ENCODE peak calls at places on chromosome 5, in four cellular contexts. T, B, L and V are unnamed samples.

GRCh38 chr5:131363811-131364506 is 100.1 kb downstream of the CDC42SE2 start:
- DNase-seq in L (no peak), B (no peak), T (no peak), V (peak)

GRCh38 chr5:181204561-181205401 is at the start of gene TRIM7:
- DNase-seq in L (peak), B (no peak), T (peak), V (no peak)

GRCh38 chr5:157971466-157972324 is 112.8 kb upstream of the CLINT1 start:
- DNase-seq in T (no peak), L (peak), B (no peak), V (peak)

GRCh38 chr5:140567871-140568270 is 3.2 kb downstream of the SLC35A4 start:
- DNase-seq in L (peak), B (no peak), T (no peak), V (no peak)

GRCh38 chr5:115297043-115297442 is 589 bp upstream of the CCDC112 start:
- DNase-seq in L (no peak), B (no peak), T (no peak), V (no peak)

GRCh38 chr5:42228279-42228678 is 195.0 kb upstream of the GHR start:
- DNase-seq in B (no peak), T (no peak), L (no peak), V (no peak)

GRCh38 chr5:176741566-176742211 is 68.7 kb upstream of the UNC5A start:
- DNase-seq in L (peak), B (no peak), T (peak), V (no peak)

GRCh38 chr5:149853019-149853648 is 91.5 kb downstream of the PDE6A start:
- DNase-seq in L (peak), T (peak), B (peak), V (peak)

GRCh38 chr5:131230406-131230805 is 33.4 kb upstream of the CDC42SE2 start:
- DNase-seq in B (no peak), T (no peak), L (no peak), V (no peak)

GRCh38 chr5:142828797-142829535 is 58.8 kb downstream of the ARHGAP26 start:
- DNase-seq in T (no peak), L (no peak), B (no peak), V (no peak)

GRCh38 chr5:138611295-138612220 is 36.4 kb upstream of the HSPA9 start:
- DNase-seq in B (no peak), L (peak), T (no peak), V (no peak)

GRCh38 chr5:57441557-57441956 is 41.1 kb downstream of the ACTBL2 start:
- DNase-seq in L (no peak), B (peak), T (no peak), V (no peak)

GRCh38 chr5:148205044-148205813 is 2.4 kb downstream of the SPINK6 start:
- DNase-seq in T (no peak), L (no peak), B (peak), V (no peak)

GRCh38 chr5:89707891-89708290 is 701.7 kb downstream of the CETN3 start:
- DNase-seq in L (no peak), T (no peak), B (no peak), V (no peak)

GRCh38 chr5:135071311-135071710 is 37.3 kb upstream of the PITX1 start:
- DNase-seq in B (no peak), T (no peak), L (no peak), V (peak)

GRCh38 chr5:17316973-17317459 is 99.6 kb downstream of the BASP1 start:
- DNase-seq in B (peak), L (no peak), T (no peak), V (no peak)

GRCh38 chr5:6464441-6464840 is 15.8 kb downstream of the UBE2QL1 start:
- DNase-seq in T (peak), L (no peak), B (no peak), V (no peak)

DNA sequence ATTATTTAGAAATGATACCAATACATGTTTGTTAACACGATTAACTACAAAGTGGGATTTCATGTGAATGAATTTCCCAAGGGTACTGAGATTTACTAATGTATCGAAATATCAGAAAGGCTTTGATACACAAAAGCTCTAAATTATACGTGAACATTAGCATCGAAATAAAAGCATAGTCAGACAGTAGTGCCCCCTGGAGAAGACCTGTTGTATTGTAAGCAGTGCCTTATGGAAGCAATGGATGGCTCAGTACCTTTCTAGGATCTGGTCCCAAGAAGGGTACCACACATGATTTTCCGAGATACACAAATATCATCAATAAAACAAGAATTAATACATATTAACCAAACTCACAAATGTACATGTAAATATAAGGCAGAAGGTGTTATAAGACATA is 153.8 kb downstream of the CDH12 start:
- DNase-seq in L (no peak), B (no peak), T (no peak), V (no peak)
- TF ChIP-seq CTCF in L (no peak), B (no peak), T (no peak), V (no peak)

GRCh38 chr5:170757669-170758068 is 25.9 kb upstream of the GABRP start:
- DNase-seq in B (no peak), T (no peak), L (no peak), V (no peak)

GRCh38 chr5:170760126-170760525 is 23.4 kb upstream of the GABRP start:
- DNase-seq in B (no peak), L (no peak), T (no peak), V (no peak)

GRCh38 chr5:170755679-170756456 is 27.7 kb upstream of the GABRP start:
- DNase-seq in B (no peak), T (no peak), L (no peak), V (no peak)

GRCh38 chr5:170758481-170758880 is 25.0 kb upstream of the GABRP start:
- DNase-seq in L (no peak), T (no peak), B (no peak), V (no peak)

GRCh38 chr5:170757182-170757601 is 26.3 kb upstream of the GABRP start:
- DNase-seq in L (no peak), T (no peak), B (peak), V (peak)
- H3K4me3 ChIP-seq in L (no peak), T (no peak), B (no peak), V (no peak)

DNA sequence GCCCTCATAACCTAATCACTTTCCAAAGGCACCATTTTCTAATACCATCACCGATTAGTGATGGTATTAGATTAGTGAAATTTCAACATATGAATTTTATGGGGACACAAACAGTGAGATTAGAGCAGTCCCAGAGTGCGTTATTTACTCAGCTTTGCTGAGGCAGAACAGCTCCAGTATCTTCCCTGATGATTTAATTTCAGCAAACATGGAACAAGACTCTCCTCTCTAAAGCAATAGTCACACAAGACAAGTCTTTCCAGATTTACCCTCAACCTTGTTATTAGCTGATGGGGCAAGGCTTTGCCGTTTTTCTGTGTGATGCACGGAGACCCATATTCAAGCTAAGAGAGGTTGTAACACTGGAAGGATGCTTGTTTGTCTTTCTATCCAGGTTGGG is 333.4 kb downstream of the FBXL7 start:
- DNase-seq in B (no peak), T (no peak), L (no peak), V (no peak)
- TF ChIP-seq CTCF in B (no peak), T (no peak), L (no peak), V (no peak)

GRCh38 chr5:173232499-173233346 is 2.3 kb downstream of the NKX2-5 start:
- DNase-seq in B (no peak), L (no peak), T (no peak), V (no peak)
- H3K4me3 ChIP-seq in B (no peak), L (no peak), T (no peak), V (no peak)

GRCh38 chr5:59569608-59570334 is 323.8 kb downstream of the PDE4D start:
- DNase-seq in T (no peak), L (no peak), B (no peak), V (no peak)
- TF ChIP-seq CTCF in T (no peak), L (no peak), B (no peak), V (no peak)

DNA sequence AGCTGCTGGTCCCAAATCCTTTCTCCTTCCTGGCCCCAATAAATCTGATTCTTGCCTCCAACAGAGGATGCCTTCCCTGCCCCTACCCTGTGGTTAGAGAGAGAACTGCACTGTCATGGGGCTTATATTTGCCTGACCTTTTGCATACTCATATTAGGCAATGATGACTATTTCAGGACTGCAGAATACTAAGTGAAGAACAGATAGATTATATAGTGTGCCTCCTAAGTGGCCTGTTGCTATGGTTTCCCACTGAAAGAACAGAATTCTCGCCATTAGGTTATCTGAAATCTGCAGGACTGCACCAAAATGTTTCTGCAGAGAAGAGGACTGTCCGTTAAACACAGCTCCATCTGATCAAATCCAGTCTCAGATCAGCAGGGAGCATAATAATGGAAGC is 87.3 kb upstream of the CCNG1 start:
- DNase-seq in L (no peak), B (no peak), T (no peak), V (no peak)
- H3K4me3 ChIP-seq in L (no peak), B (no peak), T (no peak), V (no peak)

GRCh38 chr5:53343187-53343586 is 137.2 kb upstream of the FST start:
- DNase-seq in T (no peak), L (no peak), B (peak), V (no peak)
- TF ChIP-seq CTCF in T (no peak), L (no peak), B (no peak), V (no peak)

DNA sequence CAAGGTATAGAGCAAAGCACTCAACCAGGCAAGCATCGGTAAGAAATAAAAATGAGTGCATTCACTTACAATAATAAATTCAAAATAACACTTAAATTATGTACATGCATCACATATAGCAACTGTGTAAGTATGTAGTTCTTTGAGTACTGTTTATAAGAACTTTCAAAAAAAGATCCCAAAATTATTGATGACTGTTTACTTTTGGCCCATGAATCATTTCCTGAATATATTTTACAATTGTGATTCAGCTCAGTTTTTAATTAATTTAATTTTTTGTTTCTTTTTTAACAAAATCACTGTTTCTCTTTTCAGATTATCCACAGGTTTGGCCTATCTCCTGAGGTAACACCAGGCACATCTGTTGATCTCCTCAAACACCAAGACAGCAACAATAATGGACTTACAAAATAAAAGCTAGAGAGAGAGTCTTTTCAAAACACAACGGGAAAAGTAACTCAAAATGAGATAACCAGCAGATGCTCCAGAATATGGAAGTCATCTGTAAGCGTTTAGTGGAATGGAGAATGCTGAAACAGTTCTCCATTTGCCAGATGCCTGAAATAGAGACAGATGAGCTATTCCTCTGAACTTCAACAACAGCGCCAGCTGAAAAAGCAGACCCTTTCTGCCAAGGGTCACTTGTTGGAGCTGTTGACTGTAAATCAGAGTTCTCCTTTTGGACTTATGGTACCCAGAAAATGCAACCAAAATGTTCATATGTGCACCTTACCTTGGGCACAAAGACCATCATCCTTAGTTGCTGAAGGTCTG is 348.6 kb upstream of the RGMB start:
- DNase-seq in L (no peak), B (peak), T (no peak), V (no peak)
- H3K4me3 ChIP-seq in L (no peak), B (no peak), T (no peak), V (no peak)

GRCh38 chr5:120463991-120464626 is at the start of gene PRR16:
- DNase-seq in T (peak), B (no peak), L (peak), V (no peak)
- TF ChIP-seq CTCF in T (no peak), B (no peak), L (no peak), V (no peak)

DNA sequence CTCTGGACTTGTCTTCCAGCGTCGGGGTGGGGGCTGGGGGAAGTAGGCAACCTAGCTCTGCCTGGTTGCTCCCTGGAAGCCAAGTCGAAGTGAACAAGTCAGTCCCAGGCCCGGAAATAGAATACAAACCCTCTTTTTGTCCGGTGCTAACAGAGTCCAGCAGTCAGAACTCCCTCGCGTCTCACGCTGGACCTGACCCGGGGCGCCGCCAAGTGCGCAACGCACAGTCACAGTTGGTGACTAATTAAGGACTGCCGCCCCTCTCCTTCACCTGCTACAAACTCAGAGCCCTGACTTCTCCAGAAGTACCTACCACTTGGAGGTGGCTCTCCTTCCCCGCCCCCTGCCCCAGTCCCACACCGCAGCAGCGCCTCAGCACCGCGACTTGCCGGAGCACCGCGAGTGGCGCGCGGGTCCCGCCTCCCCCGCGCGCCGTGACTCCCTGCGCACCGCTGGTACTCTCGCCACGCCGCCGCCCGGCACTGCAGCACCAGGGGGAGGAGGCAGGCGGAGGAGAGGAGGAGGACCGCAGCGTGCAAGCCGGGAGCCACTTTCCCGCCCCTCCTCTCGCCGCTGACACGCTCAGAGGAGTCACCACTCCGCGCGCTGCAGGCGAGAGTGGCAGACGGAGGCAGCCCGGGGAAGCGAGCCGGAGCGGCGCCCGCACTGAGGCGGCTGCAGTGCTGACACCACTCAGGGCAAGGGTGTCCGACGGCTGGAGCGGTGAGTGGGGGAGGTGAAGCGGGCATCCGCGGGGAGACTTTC is at the start of gene SV2C:
- DNase-seq in L (no peak), B (no peak), T (no peak), V (peak)
- H3K4me3 ChIP-seq in L (peak), B (peak), T (no peak), V (peak)